ENCODE peak calls at places on chromosomes 5 and 9, in eight cellular contexts. One of them, this sample, is unnamed.

GRCh38 chr5:149940941-149941644 is 3.5 kb downstream of the PDE6A start:
- DNase-seq in substantia nigra: no peak
- DNase-seq in aorta: no peak
- DNase-seq in stimulated activated CD4-positive, alpha-beta T cell treated with anti-CD3 and anti-CD28 coated beads, Interleukin-4, amount 100 ng/mL, for 24 hours: no peak
- DNase-seq in T-helper 2 cell: no peak
- DNase-seq in astrocyte of the cerebellum: no peak
- DNase-seq in stimulated activated CD8-positive, alpha-beta memory T cell treated with anti-CD3 and anti-CD28 coated beads, Interleukin-4, amount 100 ng/mL, for 1 hour: no peak
- DNase-seq in activated T-cell treated with anti-CD3 and anti-CD28 coated beads for 4 hours: no peak
- DNase-seq in this sample: no peak

GRCh38 chr9:4839470-4839912 is 46.7 kb downstream of the RCL1 start:
- DNase-seq in substantia nigra: no peak
- DNase-seq in aorta: no peak
- DNase-seq in stimulated activated CD4-positive, alpha-beta T cell treated with anti-CD3 and anti-CD28 coated beads, Interleukin-4, amount 100 ng/mL, for 24 hours: no peak
- DNase-seq in T-helper 2 cell: no peak
- DNase-seq in astrocyte of the cerebellum: no peak
- DNase-seq in stimulated activated CD8-positive, alpha-beta memory T cell treated with anti-CD3 and anti-CD28 coated beads, Interleukin-4, amount 100 ng/mL, for 1 hour: no peak
- DNase-seq in activated T-cell treated with anti-CD3 and anti-CD28 coated beads for 4 hours: no peak
- DNase-seq in this sample: no peak

GRCh38 chr5:141758316-141758965 is 76.4 kb upstream of the ARAP3 start:
- DNase-seq in substantia nigra: no peak
- DNase-seq in aorta: no peak
- DNase-seq in stimulated activated CD4-positive, alpha-beta T cell treated with anti-CD3 and anti-CD28 coated beads, Interleukin-4, amount 100 ng/mL, for 24 hours: no peak
- DNase-seq in T-helper 2 cell: no peak
- DNase-seq in astrocyte of the cerebellum: no peak
- DNase-seq in stimulated activated CD8-positive, alpha-beta memory T cell treated with anti-CD3 and anti-CD28 coated beads, Interleukin-4, amount 100 ng/mL, for 1 hour: no peak
- DNase-seq in activated T-cell treated with anti-CD3 and anti-CD28 coated beads for 4 hours: no peak
- DNase-seq in this sample: no peak

GRCh38 chr5:137114529-137114928 is 384.6 kb downstream of the SPOCK1 start:
- DNase-seq in substantia nigra: no peak
- DNase-seq in aorta: no peak
- DNase-seq in stimulated activated CD4-positive, alpha-beta T cell treated with anti-CD3 and anti-CD28 coated beads, Interleukin-4, amount 100 ng/mL, for 24 hours: no peak
- DNase-seq in T-helper 2 cell: no peak
- DNase-seq in astrocyte of the cerebellum: no peak
- DNase-seq in stimulated activated CD8-positive, alpha-beta memory T cell treated with anti-CD3 and anti-CD28 coated beads, Interleukin-4, amount 100 ng/mL, for 1 hour: no peak
- DNase-seq in activated T-cell treated with anti-CD3 and anti-CD28 coated beads for 4 hours: no peak
- DNase-seq in this sample: no peak

GRCh38 chr5:116970318-116970717 is 395.7 kb upstream of the SEMA6A start:
- DNase-seq in substantia nigra: no peak
- DNase-seq in aorta: no peak
- DNase-seq in stimulated activated CD4-positive, alpha-beta T cell treated with anti-CD3 and anti-CD28 coated beads, Interleukin-4, amount 100 ng/mL, for 24 hours: no peak
- DNase-seq in T-helper 2 cell: no peak
- DNase-seq in astrocyte of the cerebellum: no peak
- DNase-seq in stimulated activated CD8-positive, alpha-beta memory T cell treated with anti-CD3 and anti-CD28 coated beads, Interleukin-4, amount 100 ng/mL, for 1 hour: no peak
- DNase-seq in activated T-cell treated with anti-CD3 and anti-CD28 coated beads for 4 hours: no peak
- DNase-seq in this sample: no peak

GRCh38 chr5:115816226-115817042 is at the start of gene CDO1:
- DNase-seq in substantia nigra: peak; percentile 73
- DNase-seq in aorta: peak; percentile 88
- DNase-seq in stimulated activated CD4-positive, alpha-beta T cell treated with anti-CD3 and anti-CD28 coated beads, Interleukin-4, amount 100 ng/mL, for 24 hours: peak; percentile 25
- DNase-seq in T-helper 2 cell: no peak
- DNase-seq in astrocyte of the cerebellum: peak; percentile 44
- DNase-seq in stimulated activated CD8-positive, alpha-beta memory T cell treated with anti-CD3 and anti-CD28 coated beads, Interleukin-4, amount 100 ng/mL, for 1 hour: no peak
- DNase-seq in activated T-cell treated with anti-CD3 and anti-CD28 coated beads for 4 hours: no peak
- DNase-seq in this sample: peak; percentile 61

GRCh38 chr5:147464211-147464610 is 45.7 kb downstream of the DPYSL3 start:
- DNase-seq in substantia nigra: no peak
- DNase-seq in aorta: no peak
- DNase-seq in stimulated activated CD4-positive, alpha-beta T cell treated with anti-CD3 and anti-CD28 coated beads, Interleukin-4, amount 100 ng/mL, for 24 hours: no peak
- DNase-seq in T-helper 2 cell: no peak
- DNase-seq in astrocyte of the cerebellum: no peak
- DNase-seq in stimulated activated CD8-positive, alpha-beta memory T cell treated with anti-CD3 and anti-CD28 coated beads, Interleukin-4, amount 100 ng/mL, for 1 hour: no peak
- DNase-seq in activated T-cell treated with anti-CD3 and anti-CD28 coated beads for 4 hours: no peak
- DNase-seq in this sample: no peak

GRCh38 chr5:139742173-139742903 is 53.3 kb upstream of the PSD2 start:
- DNase-seq in substantia nigra: no peak
- DNase-seq in aorta: no peak
- DNase-seq in stimulated activated CD4-positive, alpha-beta T cell treated with anti-CD3 and anti-CD28 coated beads, Interleukin-4, amount 100 ng/mL, for 24 hours: no peak
- DNase-seq in T-helper 2 cell: no peak
- DNase-seq in astrocyte of the cerebellum: no peak
- DNase-seq in stimulated activated CD8-positive, alpha-beta memory T cell treated with anti-CD3 and anti-CD28 coated beads, Interleukin-4, amount 100 ng/mL, for 1 hour: no peak
- DNase-seq in activated T-cell treated with anti-CD3 and anti-CD28 coated beads for 4 hours: no peak
- DNase-seq in this sample: no peak

GRCh38 chr5:6452622-6453504 is 4.2 kb downstream of the UBE2QL1 start:
- DNase-seq in substantia nigra: no peak
- DNase-seq in aorta: no peak
- DNase-seq in stimulated activated CD4-positive, alpha-beta T cell treated with anti-CD3 and anti-CD28 coated beads, Interleukin-4, amount 100 ng/mL, for 24 hours: no peak
- DNase-seq in T-helper 2 cell: no peak
- DNase-seq in astrocyte of the cerebellum: no peak
- DNase-seq in stimulated activated CD8-positive, alpha-beta memory T cell treated with anti-CD3 and anti-CD28 coated beads, Interleukin-4, amount 100 ng/mL, for 1 hour: no peak
- DNase-seq in activated T-cell treated with anti-CD3 and anti-CD28 coated beads for 4 hours: no peak
- DNase-seq in this sample: no peak